ENCODE peak calls at places on chromosomes 2 and 18, in ten cellular contexts. One of them, this sample, is unnamed. For H3K4me1, the result is how much of the 10 kb centered on the place peaks cover.

GRCh38 chr2:127634066-127634617 is 11.8 kb upstream of the GPR17 start:
- DNase-seq in left ventricle myocardium inferior: no peak
- DNase-seq in thoracic aorta: no peak
- DNase-seq in right lobe of liver: peak
- DNase-seq in Peyer's patch: no peak
- DNase-seq in colonic mucosa: no peak
- DNase-seq in A673: no peak
- DNase-seq in sigmoid colon: peak
- DNase-seq in heart left ventricle: peak
- DNase-seq in H9: no peak
- DNase-seq in this sample: no peak

GRCh38 chr2:28624798-28625701 is 126.6 kb upstream of the PPP1CB start:
- DNase-seq in A673: peak
- DNase-seq in H9: peak
- DNase-seq in Peyer's patch: peak
- DNase-seq in heart left ventricle: peak
- DNase-seq in sigmoid colon: peak
- DNase-seq in right lobe of liver: peak
- DNase-seq in colonic mucosa: peak
- DNase-seq in left ventricle myocardium inferior: peak
- DNase-seq in thoracic aorta: no peak
- DNase-seq in this sample: peak

GRCh38 chr2:181123798-181124217 is 143.4 kb downstream of the UBE2E3 start:
- DNase-seq in heart left ventricle: no peak
- DNase-seq in thoracic aorta: no peak
- DNase-seq in colonic mucosa: no peak
- DNase-seq in A673: peak
- DNase-seq in H9: no peak
- DNase-seq in right lobe of liver: no peak
- DNase-seq in sigmoid colon: no peak
- DNase-seq in left ventricle myocardium inferior: no peak
- DNase-seq in Peyer's patch: no peak
- DNase-seq in this sample: peak

GRCh38 chr2:41735446-41735845 is 312.4 kb upstream of the PKDCC start:
- DNase-seq in thoracic aorta: no peak
- DNase-seq in H9: no peak
- DNase-seq in sigmoid colon: no peak
- DNase-seq in A673: no peak
- DNase-seq in Peyer's patch: no peak
- DNase-seq in left ventricle myocardium inferior: no peak
- DNase-seq in colonic mucosa: no peak
- DNase-seq in right lobe of liver: no peak
- DNase-seq in heart left ventricle: no peak
- DNase-seq in this sample: no peak

GRCh38 chr2:178105566-178105965 is 6.7 kb upstream of the RBM45 start:
- DNase-seq in H9: no peak
- DNase-seq in thoracic aorta: no peak
- DNase-seq in left ventricle myocardium inferior: no peak
- DNase-seq in Peyer's patch: no peak
- DNase-seq in colonic mucosa: peak
- DNase-seq in sigmoid colon: no peak
- DNase-seq in heart left ventricle: no peak
- DNase-seq in right lobe of liver: no peak
- DNase-seq in A673: no peak
- DNase-seq in this sample: peak

GRCh38 chr18:26487437-26487836 is 60.9 kb downstream of the KCTD1 start:
- DNase-seq in H9: no peak
- DNase-seq in heart left ventricle: no peak
- DNase-seq in right lobe of liver: no peak
- DNase-seq in Peyer's patch: no peak
- DNase-seq in colonic mucosa: no peak
- DNase-seq in left ventricle myocardium inferior: no peak
- DNase-seq in A673: no peak
- DNase-seq in sigmoid colon: no peak
- DNase-seq in thoracic aorta: no peak
- DNase-seq in this sample: no peak

GRCh38 chr2:63596487-63596886 is 7.7 kb downstream of the MDH1 start:
- DNase-seq in thoracic aorta: no peak
- DNase-seq in H9: no peak
- DNase-seq in colonic mucosa: no peak
- DNase-seq in heart left ventricle: no peak
- DNase-seq in right lobe of liver: no peak
- DNase-seq in left ventricle myocardium inferior: no peak
- DNase-seq in A673: no peak
- DNase-seq in sigmoid colon: no peak
- DNase-seq in Peyer's patch: no peak
- DNase-seq in this sample: no peak

GRCh38 chr2:217370391-217370790 is 510.5 kb upstream of the TNP1 start:
- DNase-seq in heart left ventricle: no peak
- DNase-seq in left ventricle myocardium inferior: no peak
- DNase-seq in A673: peak
- DNase-seq in sigmoid colon: no peak
- DNase-seq in thoracic aorta: no peak
- DNase-seq in right lobe of liver: no peak
- DNase-seq in H9: no peak
- DNase-seq in colonic mucosa: no peak
- DNase-seq in Peyer's patch: no peak
- DNase-seq in this sample: no peak

GRCh38 chr2:68196120-68196716 is 38.5 kb downstream of the PNO1 start:
- DNase-seq in sigmoid colon: peak
- DNase-seq in Peyer's patch: no peak
- DNase-seq in A673: peak
- DNase-seq in thoracic aorta: no peak
- DNase-seq in right lobe of liver: no peak
- DNase-seq in H9: no peak
- DNase-seq in heart left ventricle: no peak
- DNase-seq in left ventricle myocardium inferior: no peak
- DNase-seq in colonic mucosa: peak
- DNase-seq in this sample: no peak

GRCh38 chr2:235749121-235749780 is 255.4 kb downstream of the AGAP1 start:
- DNase-seq in colonic mucosa: no peak
- DNase-seq in right lobe of liver: no peak
- DNase-seq in heart left ventricle: no peak
- DNase-seq in thoracic aorta: no peak
- DNase-seq in left ventricle myocardium inferior: no peak
- DNase-seq in sigmoid colon: no peak
- DNase-seq in H9: no peak
- DNase-seq in Peyer's patch: no peak
- DNase-seq in A673: no peak
- DNase-seq in this sample: no peak

GRCh38 chr18:40055262-40055661 is 1899.8 kb upstream of the PIK3C3 start:
- DNase-seq in colonic mucosa: no peak
- DNase-seq in thoracic aorta: no peak
- DNase-seq in Peyer's patch: no peak
- DNase-seq in H9: no peak
- DNase-seq in heart left ventricle: no peak
- DNase-seq in left ventricle myocardium inferior: no peak
- DNase-seq in sigmoid colon: no peak
- DNase-seq in A673: no peak
- DNase-seq in right lobe of liver: no peak
- DNase-seq in this sample: no peak

GRCh38 chr18:1090758-1091157 is 186.1 kb downstream of the ADCYAP1 start:
- DNase-seq in colonic mucosa: no peak
- DNase-seq in right lobe of liver: no peak
- DNase-seq in H9: no peak
- DNase-seq in Peyer's patch: no peak
- DNase-seq in heart left ventricle: no peak
- DNase-seq in left ventricle myocardium inferior: no peak
- DNase-seq in thoracic aorta: no peak
- DNase-seq in A673: no peak
- DNase-seq in sigmoid colon: no peak
- DNase-seq in this sample: no peak

GRCh38 chr2:227642691-227643090 is 23.9 kb upstream of the SCYGR5 start:
- DNase-seq in colonic mucosa: no peak
- DNase-seq in heart left ventricle: no peak
- DNase-seq in left ventricle myocardium inferior: no peak
- DNase-seq in H9: no peak
- DNase-seq in A673: no peak
- DNase-seq in Peyer's patch: no peak
- DNase-seq in sigmoid colon: no peak
- DNase-seq in thoracic aorta: no peak
- DNase-seq in right lobe of liver: no peak
- DNase-seq in this sample: no peak

GRCh38 chr2:120397362-120397811 is 51.5 kb downstream of the INHBB start:
- DNase-seq in H9: no peak
- DNase-seq in colonic mucosa: no peak
- DNase-seq in heart left ventricle: no peak
- DNase-seq in sigmoid colon: no peak
- DNase-seq in A673: no peak
- DNase-seq in Peyer's patch: no peak
- DNase-seq in right lobe of liver: no peak
- DNase-seq in left ventricle myocardium inferior: no peak
- DNase-seq in thoracic aorta: no peak
- DNase-seq in this sample: no peak

DNA sequence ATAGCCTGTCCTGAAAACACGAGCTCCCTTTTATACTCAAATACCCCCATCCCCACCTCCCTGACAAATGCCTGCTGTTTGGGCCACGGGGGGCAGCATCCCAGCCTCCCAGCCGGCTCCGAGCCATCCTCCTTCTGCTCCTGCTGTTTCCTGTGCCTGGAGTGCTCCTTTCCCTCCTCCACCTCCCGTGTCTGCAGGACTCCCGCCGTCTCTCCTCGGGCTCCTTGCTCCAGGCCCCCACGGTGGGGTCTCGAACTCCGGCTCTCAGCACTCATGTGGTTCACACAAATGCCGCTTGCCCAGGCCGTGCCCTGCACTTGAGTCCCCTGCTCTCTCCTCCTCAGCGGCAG is 52.2 kb upstream of the PXDN start:
- DNase-seq in A673: no peak
- DNase-seq in heart left ventricle: no peak
- DNase-seq in Peyer's patch: no peak
- DNase-seq in H9: no peak
- DNase-seq in left ventricle myocardium inferior: no peak
- DNase-seq in right lobe of liver: no peak
- DNase-seq in thoracic aorta: no peak
- DNase-seq in sigmoid colon: no peak
- DNase-seq in colonic mucosa: no peak
- DNase-seq in this sample: no peak
- TF ChIP-seq CTCF in A673: no peak
- TF ChIP-seq CTCF in heart left ventricle: no peak
- TF ChIP-seq CTCF in Peyer's patch: no peak
- TF ChIP-seq CTCF in H9: no peak
- TF ChIP-seq CTCF in left ventricle myocardium inferior: no peak
- TF ChIP-seq CTCF in right lobe of liver: no peak
- TF ChIP-seq CTCF in thoracic aorta: no peak
- TF ChIP-seq CTCF in sigmoid colon: no peak
- TF ChIP-seq CTCF in colonic mucosa: no peak
- TF ChIP-seq CTCF in this sample: no peak

DNA sequence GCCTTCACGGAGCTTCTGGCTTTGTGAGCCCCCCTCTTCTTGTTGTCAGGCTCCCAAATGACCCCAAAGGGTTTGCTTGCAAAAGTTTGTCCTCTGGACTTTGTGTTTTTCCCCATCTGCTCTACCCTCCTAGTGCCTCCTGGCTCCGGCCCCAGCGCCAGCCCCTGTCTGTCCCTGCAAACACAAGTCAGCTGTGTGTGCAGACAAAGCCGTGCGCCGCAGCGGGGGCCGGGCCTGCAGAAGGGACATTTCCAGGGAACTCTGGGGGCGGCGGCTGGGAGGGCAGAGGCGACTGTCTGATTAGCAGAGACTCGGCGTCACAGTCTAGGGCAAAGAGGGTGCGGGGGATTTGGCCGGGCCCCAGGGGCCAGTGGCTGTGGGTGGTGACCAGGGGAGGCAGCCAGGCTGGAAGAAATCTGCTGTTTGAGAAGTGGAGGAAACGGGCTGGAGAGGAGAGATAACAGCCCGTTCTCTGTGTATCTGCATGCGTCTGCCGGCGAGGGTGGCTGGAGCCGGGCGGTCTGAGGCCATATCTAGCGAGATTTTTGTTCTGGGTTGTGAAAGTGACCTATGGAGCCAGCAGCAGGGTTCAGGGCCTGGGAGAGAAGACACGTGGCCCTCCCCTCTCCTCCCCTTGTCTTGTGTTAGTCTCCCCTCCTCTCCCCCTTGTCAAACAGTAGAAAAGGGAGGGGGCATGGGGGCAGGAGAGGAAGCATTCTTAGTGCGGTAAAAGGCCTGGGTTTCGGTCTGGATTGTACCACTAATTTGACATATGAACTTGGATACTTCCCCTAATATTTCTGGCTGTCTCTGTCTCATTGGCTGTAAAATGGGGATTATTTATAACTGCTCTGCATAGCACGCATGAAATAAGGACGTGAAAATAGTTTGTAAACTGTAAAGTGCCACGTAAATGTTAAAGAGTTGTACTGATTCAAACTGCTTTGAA is 169.4 kb downstream of the SMAD7 start:
- DNase-seq in Peyer's patch: peak
- DNase-seq in sigmoid colon: peak
- DNase-seq in thoracic aorta: peak
- DNase-seq in right lobe of liver: peak
- DNase-seq in colonic mucosa: peak
- DNase-seq in left ventricle myocardium inferior: peak
- DNase-seq in H9: no peak
- DNase-seq in A673: no peak
- DNase-seq in heart left ventricle: peak
- DNase-seq in this sample: peak
- H3K4me1 ChIP-seq in Peyer's patch: under half
- H3K4me1 ChIP-seq in sigmoid colon: under half
- H3K4me1 ChIP-seq in thoracic aorta: under half
- H3K4me1 ChIP-seq in right lobe of liver: under half
- H3K4me1 ChIP-seq in colonic mucosa: under half
- H3K4me1 ChIP-seq in left ventricle myocardium inferior: half or more
- H3K4me1 ChIP-seq in H9: under half
- H3K4me1 ChIP-seq in A673: under half
- H3K4me1 ChIP-seq in heart left ventricle: half or more
- H3K4me1 ChIP-seq in this sample: under half

DNA sequence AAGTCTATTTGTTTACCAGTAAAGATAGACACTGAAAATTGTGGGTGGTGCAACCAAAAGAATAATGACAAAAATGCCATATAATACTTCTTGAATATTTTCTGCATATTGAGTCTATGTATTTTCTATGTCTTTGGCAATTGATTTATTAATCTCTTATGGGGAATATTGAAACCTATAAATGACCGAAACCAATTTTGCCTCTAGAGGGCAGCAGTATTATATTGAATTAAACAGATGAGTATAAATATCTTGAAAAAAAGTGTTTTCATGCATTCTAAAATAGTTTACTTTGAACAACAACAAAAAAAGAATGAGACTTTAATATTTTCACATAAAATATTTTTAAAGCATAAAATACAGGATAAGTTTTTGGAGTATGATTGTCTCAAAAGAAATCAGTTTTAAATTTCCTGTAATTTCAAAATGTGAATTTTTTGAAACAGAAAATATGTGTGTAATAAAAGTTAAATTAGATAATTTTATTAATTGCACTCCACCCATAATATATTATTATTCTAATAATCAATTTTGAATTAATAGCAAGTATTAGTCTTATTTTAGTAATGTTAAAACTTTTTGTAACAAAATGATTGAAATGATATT is 49.9 kb upstream of the CALCRL start:
- DNase-seq in heart left ventricle: no peak
- DNase-seq in H9: no peak
- DNase-seq in Peyer's patch: no peak
- DNase-seq in A673: peak
- DNase-seq in colonic mucosa: no peak
- DNase-seq in sigmoid colon: no peak
- DNase-seq in right lobe of liver: no peak
- DNase-seq in thoracic aorta: no peak
- DNase-seq in left ventricle myocardium inferior: no peak
- DNase-seq in this sample: no peak
- TF ChIP-seq CTCF in heart left ventricle: peak
- TF ChIP-seq CTCF in H9: peak
- TF ChIP-seq CTCF in Peyer's patch: no peak
- TF ChIP-seq CTCF in A673: peak
- TF ChIP-seq CTCF in colonic mucosa: peak
- TF ChIP-seq CTCF in sigmoid colon: no peak
- TF ChIP-seq CTCF in right lobe of liver: peak
- TF ChIP-seq CTCF in thoracic aorta: peak
- TF ChIP-seq CTCF in left ventricle myocardium inferior: peak
- TF ChIP-seq CTCF in this sample: no peak

GRCh38 chr2:36369711-36370110 is 14.1 kb downstream of the CRIM1 start:
- DNase-seq in heart left ventricle: no peak
- DNase-seq in thoracic aorta: no peak
- DNase-seq in A673: no peak
- DNase-seq in left ventricle myocardium inferior: no peak
- DNase-seq in right lobe of liver: no peak
- DNase-seq in sigmoid colon: no peak
- DNase-seq in Peyer's patch: no peak
- DNase-seq in colonic mucosa: no peak
- DNase-seq in H9: no peak
- DNase-seq in this sample: no peak
- H3K4me1 ChIP-seq in heart left ventricle: half or more
- H3K4me1 ChIP-seq in thoracic aorta: half or more
- H3K4me1 ChIP-seq in A673: half or more
- H3K4me1 ChIP-seq in left ventricle myocardium inferior: half or more
- H3K4me1 ChIP-seq in right lobe of liver: under half
- H3K4me1 ChIP-seq in sigmoid colon: under half
- H3K4me1 ChIP-seq in Peyer's patch: under half
- H3K4me1 ChIP-seq in colonic mucosa: under half
- H3K4me1 ChIP-seq in H9: under half
- H3K4me1 ChIP-seq in this sample: under half

This sample was measured in mucosa of descending colon.